ENCODE peak calls at places on chromosome 21, in seven cellular contexts. V is IMR-90, D is H9, R is mesenchymal stem cell, W is H1, Z is mesendoderm, F is trophoblast cell. L is an unnamed sample. For H3K4me1, the result is how much of the 10 kb centered on the place peaks cover.

GRCh38 chr21:29787011-29787909 is 152.5 kb downstream of the GRIK1 start:
- DNase-seq in V (no peak), D (no peak), R (no peak), W (no peak), Z (no peak), F (no peak), L (no peak)

GRCh38 chr21:46092811-46093667 is 4.9 kb upstream of the COL6A2 start:
- DNase-seq in V (no peak), D (no peak), R (no peak), W (no peak), Z (no peak), F (no peak), L (no peak)

GRCh38 chr21:29170935-29171334 is 40.5 kb downstream of the MAP3K7CL start:
- DNase-seq in V (no peak), D (no peak), R (no peak), W (no peak), Z (no peak), F (no peak), L (no peak)

GRCh38 chr21:45835301-45836267 is 146.0 kb upstream of the COL6A1 start:
- DNase-seq in V (no peak), D (peak), R (no peak), W (no peak), Z (no peak), F (no peak), L (no peak)

GRCh38 chr21:45630066-45630694 is 13.3 kb upstream of the PCBP3 start:
- DNase-seq in V (no peak), D (peak), R (no peak), W (no peak), Z (no peak), F (no peak), L (no peak)

GRCh38 chr21:46038871-46039397 is 57.4 kb downstream of the COL6A1 start:
- DNase-seq in V (peak), D (no peak), R (peak), W (peak), Z (no peak), F (no peak), L (no peak)

GRCh38 chr21:39952265-39952664 is 85.0 kb downstream of the PCP4 start:
- DNase-seq in V (no peak), D (no peak), R (no peak), W (no peak), Z (no peak), F (no peak), L (peak)

GRCh38 chr21:40014394-40014793 is 147.2 kb downstream of the PCP4 start:
- DNase-seq in V (no peak), D (no peak), R (no peak), W (peak), Z (no peak), F (no peak), L (no peak)

GRCh38 chr21:45598666-45599065 is 44.9 kb upstream of the PCBP3 start:
- DNase-seq in V (no peak), D (peak), R (no peak), W (no peak), Z (no peak), F (no peak), L (no peak)

GRCh38 chr21:45820171-45821091 is 161.1 kb upstream of the COL6A1 start:
- DNase-seq in V (peak), D (peak), R (peak), W (peak), Z (peak), F (peak), L (peak)

GRCh38 chr21:46220847-46221246 is 7.7 kb downstream of the LSS start:
- DNase-seq in V (no peak), D (no peak), R (no peak), W (no peak), Z (no peak), F (no peak), L (no peak)

GRCh38 chr21:29682800-29683199 is 257.0 kb downstream of the GRIK1 start:
- DNase-seq in V (no peak), D (no peak), R (no peak), W (no peak), Z (no peak), F (no peak), L (no peak)

GRCh38 chr21:44931501-44932365 is 8.1 kb upstream of the SLX9 start:
- DNase-seq in V (no peak), D (no peak), R (no peak), W (no peak), Z (no peak), F (no peak), L (no peak)

GRCh38 chr21:45010096-45010495 is 64.3 kb upstream of the ADARB1 start:
- DNase-seq in V (no peak), D (no peak), R (no peak), W (no peak), Z (peak), F (peak), L (no peak)

GRCh38 chr21:45768011-45768740 is 124.7 kb downstream of the PCBP3 start:
- DNase-seq in V (peak), D (no peak), R (peak), W (no peak), Z (no peak), F (no peak), L (no peak)

GRCh38 chr21:36756527-36756926 is 57.6 kb downstream of the SIM2 start:
- DNase-seq in V (peak), D (no peak), R (peak), W (no peak), Z (peak), F (no peak), L (no peak)

GRCh38 chr21:15744926-15745325 is 15.1 kb downstream of the USP25 start:
- DNase-seq in V (no peak), D (peak), R (no peak), W (no peak), Z (no peak), F (no peak), L (no peak)
- H3K4me1 ChIP-seq in V (under half), D (under half), R (under half), W (under half), Z (under half), F (under half), L (under half)

DNA sequence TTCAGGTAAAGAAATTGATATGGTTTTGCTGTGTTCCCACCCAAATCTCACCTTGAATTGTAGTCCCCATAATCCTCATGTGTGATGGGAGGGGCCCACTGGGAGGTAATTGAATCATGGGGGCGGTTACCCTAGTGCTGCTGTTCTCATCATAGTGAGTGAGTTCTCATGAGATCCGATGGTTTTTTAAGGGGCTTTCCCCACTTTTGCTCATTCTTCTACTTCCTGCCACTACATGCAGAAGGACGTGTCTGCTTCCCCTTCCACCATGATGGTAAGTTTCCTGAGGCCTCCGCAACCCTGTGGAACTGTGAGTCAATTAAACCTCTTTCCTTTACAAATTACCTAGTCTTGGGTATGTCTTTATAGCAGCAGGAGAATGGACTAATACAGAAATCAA is 69.3 kb downstream of the MIS18A start:
- DNase-seq in V (no peak), D (no peak), R (no peak), W (no peak), Z (no peak), F (no peak), L (no peak)
- H2AK5ac ChIP-seq in V (no peak), D (no peak), R (no peak), W (no peak), Z (no peak), F (no peak), L (no peak)

GRCh38 chr21:43819511-43820405 is 30.4 kb downstream of the RRP1 start:
- DNase-seq in V (no peak), D (no peak), R (no peak), W (no peak), Z (no peak), F (no peak), L (no peak)
- H2BK120ac ChIP-seq in V (no peak), D (no peak), R (no peak), W (no peak), Z (no peak), F (no peak), L (no peak)

DNA sequence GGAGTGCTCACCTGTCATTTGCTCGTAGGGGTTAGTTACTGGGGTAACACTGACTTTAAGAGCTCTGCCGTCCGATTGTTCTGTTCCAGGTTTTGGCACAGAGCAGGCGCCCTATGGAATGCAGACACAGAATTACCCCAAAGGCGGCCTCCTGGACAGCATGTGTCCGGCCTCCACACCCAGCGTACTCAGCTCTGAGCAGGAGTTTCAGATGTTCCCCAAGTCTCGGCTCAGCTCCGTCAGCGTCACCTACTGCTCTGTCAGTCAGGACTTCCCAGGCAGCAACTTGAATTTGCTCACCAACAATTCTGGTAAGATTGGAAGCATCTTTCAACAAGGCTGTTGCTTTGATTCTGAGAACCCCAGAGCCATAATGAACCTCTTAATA is 12.6 kb downstream of the ETS2 start:
- DNase-seq in V (no peak), D (no peak), R (no peak), W (no peak), Z (no peak), F (no peak), L (no peak)
- H3K4me1 ChIP-seq in V (under half), D (under half), R (under half), W (under half), Z (under half), F (under half), L (under half)

GRCh38 chr21:34100337-34100736 is 27.0 kb downstream of the MRPS6 start:
- DNase-seq in V (no peak), D (no peak), R (no peak), W (no peak), Z (no peak), F (no peak), L (no peak)
- H2AK5ac ChIP-seq in V (no peak), D (no peak), R (no peak), W (no peak), Z (no peak), F (no peak), L (no peak)

DNA sequence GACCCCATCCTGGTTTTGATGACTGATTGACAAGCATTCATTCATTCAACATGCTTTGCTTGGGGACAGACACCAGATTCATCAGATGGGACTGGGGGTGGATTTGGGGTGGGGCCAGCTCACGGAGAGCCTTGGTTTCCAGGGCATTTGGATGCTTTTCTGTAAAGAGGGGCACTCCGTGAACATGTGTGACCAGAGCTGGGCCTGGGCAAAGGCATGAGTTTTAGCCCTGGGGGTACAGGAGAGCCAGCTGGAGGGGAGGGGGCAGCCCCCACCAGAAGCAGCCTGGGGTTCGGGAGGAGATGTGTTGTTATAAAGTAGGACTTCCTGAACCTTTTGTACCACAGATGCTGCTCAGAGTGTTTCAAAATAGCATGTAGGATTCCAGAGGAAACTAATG is 99.7 kb downstream of the RIPK4 start:
- DNase-seq in V (no peak), D (no peak), R (no peak), W (no peak), Z (no peak), F (no peak), L (no peak)
- H2BK120ac ChIP-seq in V (no peak), D (no peak), R (no peak), W (no peak), Z (no peak), F (no peak), L (no peak)

GRCh38 chr21:34932233-34932632 is 116.9 kb downstream of the RUNX1 start:
- DNase-seq in V (no peak), D (no peak), R (no peak), W (no peak), Z (no peak), F (no peak), L (no peak)
- H3K4me1 ChIP-seq in V (under half), D (under half), R (under half), W (under half), Z (under half), F (under half), L (under half)

GRCh38 chr21:38323721-38324591 is 67.2 kb downstream of the KCNJ15 start:
- DNase-seq in V (peak), D (peak), R (peak), W (no peak), Z (peak), F (no peak), L (no peak)

GRCh38 chr21:38326899-38327298 is 70.1 kb downstream of the KCNJ15 start:
- DNase-seq in V (no peak), D (no peak), R (no peak), W (no peak), Z (no peak), F (no peak), L (no peak)

GRCh38 chr21:38325216-38325615 is 68.4 kb downstream of the KCNJ15 start:
- DNase-seq in V (no peak), D (no peak), R (no peak), W (no peak), Z (no peak), F (no peak), L (no peak)

GRCh38 chr21:38326429-38326828 is 69.6 kb downstream of the KCNJ15 start:
- DNase-seq in V (no peak), D (no peak), R (no peak), W (no peak), Z (no peak), F (no peak), L (no peak)

DNA sequence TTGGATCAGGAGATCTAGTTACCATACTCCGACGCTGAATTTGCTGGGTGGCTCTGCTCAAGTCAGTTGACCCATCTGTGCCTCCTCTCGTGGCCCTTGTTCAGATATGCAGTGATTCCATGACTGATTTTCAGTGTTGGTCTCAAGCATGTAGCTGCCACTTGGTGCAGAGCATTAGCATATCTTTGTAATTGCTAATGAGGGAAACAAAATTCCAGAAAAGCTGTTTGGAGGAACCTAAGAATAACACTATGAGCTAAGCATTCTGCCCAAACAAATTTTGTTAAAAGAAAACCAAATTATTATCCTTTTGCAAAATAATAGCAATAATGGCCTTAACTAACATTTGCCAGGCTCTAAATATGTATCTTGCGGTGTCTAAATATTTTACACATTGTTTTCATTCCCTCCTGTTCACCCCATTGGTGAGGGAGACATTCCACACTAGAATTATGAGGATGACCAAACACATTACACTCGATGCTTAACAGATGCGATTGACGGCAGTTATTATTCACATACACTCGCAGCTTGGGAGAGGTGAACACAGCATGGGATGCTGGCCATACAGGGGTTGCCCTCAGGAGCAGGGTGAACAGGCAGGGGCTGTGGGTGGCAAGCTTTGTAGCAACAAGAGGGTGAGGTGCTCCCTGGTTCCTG is 69.1 kb downstream of the KCNJ15 start:
- DNase-seq in V (no peak), D (no peak), R (no peak), W (no peak), Z (no peak), F (no peak), L (no peak)
- H2AK5ac ChIP-seq in V (peak), D (no peak), R (peak), W (no peak), Z (no peak), F (no peak), L (no peak)

GRCh38 chr21:25977068-25977611 is 193.4 kb downstream of the APP start:
- DNase-seq in V (no peak), D (no peak), R (no peak), W (no peak), Z (no peak), F (no peak), L (no peak)
- H2BK120ac ChIP-seq in V (no peak), D (no peak), R (no peak), W (no peak), Z (no peak), F (no peak), L (no peak)

L was measured in neuronal stem cell.